ENCODE peak calls at places on chromosomes 4 and X, in ten cellular contexts. H is activated CD4-positive, alpha-beta T cell treated with anti-CD3 and anti-CD28 coated beads, Interleukin-2, amount 50 U/mL, for 24 hours; V is BJ; U is nucleus accumbens; C is endodermal cell; K is mucosa of descending colon; N is WTC11; L is activated CD4-positive, CD25-positive, alpha-beta regulatory T cell treated with anti-CD3 and anti-CD28 coated beads, Interleukin-2, amount 50 U/mL, for 72 hours; G is kidney glomerular epithelial cell; J is D341Med. B is an unnamed sample.
A peak's percentile ranks its signal among the peaks of the same experiment; 100 is the strongest.

GRCh38 chrX:72269671-72270251 is 7.3 kb downstream of the RPS4X start:
- DNase-seq in C (no peak), K (no peak), L (no peak), J (no peak), N (no peak), G (no peak), H (no peak), U (no peak), V (no peak), B (no peak)

GRCh38 chr4:184380707-184381106 is 93.6 kb downstream of the IRF2 start:
- DNase-seq in V (no peak), G (no peak), J (no peak), K (no peak), C (peak; percentile 37), H (no peak), N (no peak), U (no peak), L (no peak), B (no peak)

GRCh38 chrX:129452523-129452922 is 70.8 kb downstream of the SMARCA1 start:
- DNase-seq in J (no peak), L (no peak), K (no peak), V (no peak), C (no peak), H (no peak), G (no peak), N (no peak), U (no peak), B (no peak)

GRCh38 chr4:44927361-44928061 is 201.2 kb upstream of the GNPDA2 start:
- DNase-seq in C (no peak), K (no peak), L (no peak), V (no peak), G (peak; percentile 67), J (peak; percentile 53), N (no peak), U (no peak), H (no peak), B (no peak)

GRCh38 chr4:94412019-94413017 is 39.4 kb upstream of the PDLIM5 start:
- DNase-seq in L (no peak), N (no peak), G (peak; percentile 55), H (no peak), C (no peak), K (no peak), J (no peak), V (peak; percentile 27), U (no peak), B (no peak)

GRCh38 chr4:3115637-3116300 is 41.3 kb downstream of the HTT start:
- DNase-seq in N (no peak), V (no peak), J (no peak), K (no peak), G (no peak), H (no peak), C (no peak), U (no peak), L (no peak), B (no peak)

GRCh38 chr4:52862605-52863236 is 604 bp downstream of the RASL11B start:
- DNase-seq in C (no peak), U (no peak), G (no peak), J (no peak), V (no peak), L (no peak), N (no peak), H (no peak), K (peak; percentile 54), B (no peak)

GRCh38 chrX:107940095-107940494 is 42.1 kb downstream of the TEX13B start:
- DNase-seq in U (no peak), L (no peak), G (no peak), C (no peak), H (no peak), J (no peak), N (no peak), V (no peak), K (no peak), B (no peak)

GRCh38 chrX:150348365-150348764 is 14.8 kb upstream of the MAMLD1 start:
- DNase-seq in V (no peak), N (peak; percentile 71), K (no peak), C (peak; percentile 88), H (no peak), G (peak; percentile 25), L (no peak), J (no peak), U (no peak), B (no peak)

GRCh38 chr4:138259801-138260200 is 17.7 kb upstream of the SLC7A11 start:
- DNase-seq in U (no peak), C (no peak), N (no peak), V (no peak), H (no peak), K (no peak), G (no peak), L (no peak), J (no peak), B (no peak)

GRCh38 chr4:173380987-173381386 is 10.2 kb downstream of the SAP30 start:
- DNase-seq in C (no peak), V (no peak), G (no peak), J (no peak), L (no peak), H (no peak), U (no peak), N (no peak), K (no peak), B (no peak)

GRCh38 chr4:152269448-152270191 is 266.3 kb downstream of the FBXW7 start:
- DNase-seq in H (no peak), V (no peak), C (no peak), U (no peak), G (no peak), J (no peak), L (no peak), K (no peak), N (no peak), B (no peak)

B was measured in CD8-positive, alpha-beta memory T cell.